ENCODE peak calls at places on chromosomes 7 and 10, in nine cellular contexts. L, T, C, F, J, O, I, V and N are unnamed samples.

GRCh38 chr7:100372256-100372655 is 1.0 kb upstream of the PILRA start:
- DNase-seq in L (no peak), T (peak; percentile 17), C (no peak), F (no peak), J (no peak), O (no peak), I (no peak), V (peak; percentile 15), N (no peak)

GRCh38 chr7:69736411-69736810 is 138.1 kb downstream of the AUTS2 start:
- DNase-seq in L (no peak), T (no peak), C (no peak), F (no peak), J (no peak), O (no peak), I (no peak), V (no peak), N (no peak)

GRCh38 chr7:150511039-150511438 is 3.6 kb upstream of the GIMAP7 start:
- DNase-seq in L (no peak), T (no peak), C (no peak), F (no peak), J (no peak), O (no peak), I (no peak), V (no peak), N (no peak)

GRCh38 chr7:36677769-36678435 is 46.4 kb downstream of the AOAH start:
- DNase-seq in L (no peak), T (no peak), C (no peak), F (no peak), J (no peak), O (no peak), I (no peak), V (no peak), N (no peak)

GRCh38 chr7:2440608-2441245 is 35.5 kb downstream of the GRIFIN start:
- DNase-seq in L (no peak), T (no peak), C (no peak), F (no peak), J (no peak), O (peak; percentile 56), I (no peak), V (no peak), N (no peak)

GRCh38 chr10:23197416-23197861 is 5.3 kb downstream of the PTF1A start:
- DNase-seq in L (no peak), T (no peak), C (no peak), F (no peak), J (no peak), O (no peak), I (no peak), V (no peak), N (no peak)

GRCh38 chr7:156005202-156005821 is 193.0 kb upstream of the SHH start:
- DNase-seq in L (no peak), T (no peak), C (no peak), F (no peak), J (no peak), O (peak; percentile 37), I (no peak), V (no peak), N (no peak)

GRCh38 chr7:104809906-104810305 is 204.1 kb upstream of the KMT2E start:
- DNase-seq in L (no peak), T (no peak), C (no peak), F (no peak), J (no peak), O (no peak), I (no peak), V (no peak), N (no peak)

GRCh38 chr10:131938681-131939080 is 37.9 kb downstream of the PPP2R2D start:
- DNase-seq in L (no peak), T (no peak), C (peak; percentile 41), F (no peak), J (no peak), O (no peak), I (peak; percentile 48), V (no peak), N (no peak)

GRCh38 chr10:110947061-110947595 is 27.7 kb downstream of the SHOC2 start:
- DNase-seq in L (no peak), T (no peak), C (no peak), F (no peak), J (no peak), O (no peak), I (no peak), V (no peak), N (no peak)

GRCh38 chr7:6227294-6227846 is 45.1 kb downstream of the CYTH3 start:
- DNase-seq in L (peak; percentile 75), T (no peak), C (no peak), F (no peak), J (no peak), O (no peak), I (no peak), V (no peak), N (no peak)

GRCh38 chr7:82091126-82091682 is 321.4 kb upstream of the HGF start:
- DNase-seq in L (no peak), T (no peak), C (no peak), F (no peak), J (no peak), O (no peak), I (no peak), V (no peak), N (no peak)

GRCh38 chr10:64430690-64431323 is 909.6 kb downstream of the REEP3 start:
- DNase-seq in L (no peak), T (no peak), C (no peak), F (no peak), J (no peak), O (no peak), I (no peak), V (no peak), N (no peak)

GRCh38 chr10:82358486-82359097 is 483.6 kb downstream of the NRG3 start:
- DNase-seq in L (peak; percentile 51), T (no peak), C (no peak), F (no peak), J (no peak), O (peak; percentile 48), I (no peak), V (no peak), N (no peak)
- H3K4me3 ChIP-seq in L (peak overlapping the region; percentile 37), T (no peak overlapping the region), C (no peak overlapping the region), F (no peak overlapping the region), J (peak overlapping the region; percentile 30), O (no peak overlapping the region), I (peak overlapping the region; percentile 6), V (peak overlapping the region; percentile 12), N (no peak overlapping the region)

DNA sequence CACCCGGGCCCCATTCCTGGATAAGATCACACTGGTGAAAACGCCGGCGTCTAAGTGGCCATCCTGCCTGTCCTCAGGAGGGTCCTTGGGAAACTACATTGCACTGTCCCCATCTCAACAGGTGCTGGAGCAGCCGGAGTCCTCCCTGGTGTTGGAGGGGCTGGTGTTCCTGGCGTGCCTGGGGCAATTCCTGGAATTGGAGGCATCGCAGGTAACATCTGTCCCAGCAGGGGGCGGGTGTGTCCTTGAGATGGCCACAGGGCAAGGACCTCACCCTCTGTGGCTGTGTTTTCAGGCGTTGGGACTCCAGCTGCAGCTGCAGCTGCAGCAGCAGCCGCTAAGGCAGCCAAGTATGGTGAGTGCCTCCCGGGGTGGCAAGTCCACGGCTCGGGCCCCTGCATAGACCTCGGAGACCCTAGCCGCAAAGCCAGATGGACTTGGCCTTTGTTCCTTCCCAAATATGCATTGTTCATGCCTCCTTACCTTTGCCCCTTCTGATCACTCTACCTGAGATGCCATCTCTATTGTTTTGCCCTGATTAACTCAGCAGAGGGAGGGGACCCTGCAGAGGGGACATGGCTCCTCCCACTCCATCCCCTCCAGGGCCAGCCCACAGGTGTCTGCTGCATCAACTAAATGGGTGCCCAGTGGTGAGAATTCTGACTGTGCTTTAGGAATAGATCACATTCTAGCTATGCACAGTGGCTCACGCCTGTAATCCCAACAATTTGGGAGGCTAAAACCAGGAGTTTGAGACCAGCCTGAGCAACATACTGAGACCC is 23.8 kb downstream of the ELN start:
- DNase-seq in L (no peak), T (no peak), C (no peak), F (peak; percentile 67), J (no peak), O (peak; percentile 69), I (no peak), V (no peak), N (no peak)
- TF ChIP-seq CTCF in L (peak; percentile 13), T (peak; percentile 35), C (peak; percentile 65), F (no peak), J (no peak), O (peak; percentile 13), I (no peak), V (peak; percentile 42), N (no peak)

GRCh38 chr10:95756061-95756751 is at the start of gene ENTPD1:
- DNase-seq in L (peak; percentile 19), T (no peak), C (no peak), F (no peak), J (no peak), O (no peak), I (no peak), V (peak; percentile 0), N (no peak)
- H3K4me3 ChIP-seq in L (peak within 1 kb of the TSS; percentile 57), T (no peak within 1 kb of the TSS), C (no peak within 1 kb of the TSS), F (peak within 1 kb of the TSS; percentile 56), J (peak within 1 kb of the TSS; percentile 64), O (peak within 1 kb of the TSS; percentile 26), I (peak within 1 kb of the TSS; percentile 51), V (no peak within 1 kb of the TSS), N (peak within 1 kb of the TSS; percentile 33)

GRCh38 chr10:103665439-103665838 is 171.9 kb downstream of the NEURL1 start:
- DNase-seq in L (no peak), T (no peak), C (no peak), F (no peak), J (no peak), O (no peak), I (no peak), V (no peak), N (no peak)
- TF ChIP-seq CTCF in L (no peak), T (no peak), C (no peak), F (no peak), J (no peak), O (no peak), I (no peak), V (no peak), N (no peak)

DNA sequence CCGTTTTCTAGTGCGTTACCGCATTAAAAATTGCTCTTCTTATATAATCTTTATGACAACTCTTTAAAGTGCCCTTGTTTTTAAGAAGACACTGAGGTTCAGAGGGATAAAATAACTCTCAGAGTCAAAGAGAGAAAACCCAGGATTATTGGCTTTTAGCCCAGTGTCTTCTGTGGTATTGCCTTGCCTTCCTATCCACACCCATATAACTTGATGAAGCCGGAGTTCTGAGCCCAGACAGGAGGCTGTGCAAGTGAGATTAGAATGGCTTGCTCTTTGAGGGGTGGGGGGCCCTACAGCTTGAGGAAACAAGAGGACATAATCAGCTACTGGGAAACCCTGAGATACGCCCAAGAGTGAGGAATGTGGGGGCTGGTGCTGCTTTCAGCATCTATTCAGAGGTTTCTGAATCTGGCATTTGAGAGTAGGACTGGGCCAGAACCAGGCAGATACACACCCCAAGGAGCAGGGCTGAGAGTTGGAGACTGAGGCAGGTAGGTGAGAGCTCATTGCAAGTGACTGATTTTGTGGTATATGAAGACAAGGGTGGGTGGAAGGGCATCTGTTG is 2.3 kb downstream of the PRXL2A start:
- DNase-seq in L (no peak), T (no peak), C (no peak), F (no peak), J (no peak), O (no peak), I (no peak), V (no peak), N (no peak)
- H3K4me3 ChIP-seq in L (peak overlapping the region; percentile 83), T (no peak overlapping the region), C (no peak overlapping the region), F (no peak overlapping the region), J (peak overlapping the region; percentile 75), O (no peak overlapping the region), I (no peak overlapping the region), V (no peak overlapping the region), N (no peak overlapping the region)